ENCODE peak calls at places on chromosomes 2 and 18, in ten cellular contexts. J is sigmoid colon, E is coronary artery, K is SJSA1, W is body of pancreas, L is transverse colon, U is RWPE1, T is H9, O is neuronal stem cell, B is tibial artery. Y is an unnamed sample.

GRCh38 chr2:233487748-233488345 is 78.7 kb downstream of the USP40 start:
- DNase-seq in J (no peak), E (no peak), K (no peak), W (no peak), L (no peak), U (no peak), T (no peak), O (no peak), B (no peak), Y (no peak)

GRCh38 chr2:134508396-134508795 is 210.4 kb downstream of the TMEM163 start:
- DNase-seq in J (no peak), E (no peak), K (no peak), W (no peak), L (no peak), U (no peak), T (no peak), O (no peak), B (no peak), Y (no peak)

GRCh38 chr2:136206613-136207012 is 88.7 kb upstream of the CXCR4 start:
- DNase-seq in J (no peak), E (no peak), K (no peak), W (no peak), L (peak), U (no peak), T (no peak), O (no peak), B (no peak), Y (peak)

GRCh38 chr2:43737097-43737854 is 36.6 kb upstream of the DYNC2LI1 start:
- DNase-seq in J (no peak), E (peak), K (peak), W (no peak), L (no peak), U (peak), T (no peak), O (no peak), B (peak), Y (no peak)

GRCh38 chr2:121376851-121377250 is 91.8 kb upstream of the TFCP2L1 start:
- DNase-seq in J (no peak), E (no peak), K (peak), W (no peak), L (no peak), U (no peak), T (no peak), O (no peak), B (no peak), Y (no peak)

GRCh38 chr2:127035212-127035611 is 71.7 kb downstream of the BIN1 start:
- DNase-seq in J (peak), E (peak), K (no peak), W (no peak), L (no peak), U (no peak), T (no peak), O (no peak), B (no peak), Y (no peak)

GRCh38 chr2:169012812-169013627 is 18.1 kb downstream of the ABCB11 start:
- DNase-seq in J (no peak), E (no peak), K (peak), W (no peak), L (no peak), U (no peak), T (no peak), O (no peak), B (no peak), Y (no peak)

GRCh38 chr18:240175-240574 is 27.7 kb downstream of the THOC1 start:
- DNase-seq in J (no peak), E (no peak), K (no peak), W (no peak), L (no peak), U (no peak), T (no peak), O (no peak), B (no peak), Y (no peak)

GRCh38 chr18:55419939-55420664 is 167.9 kb downstream of the TCF4 start:
- DNase-seq in J (no peak), E (no peak), K (peak), W (no peak), L (no peak), U (no peak), T (no peak), O (no peak), B (no peak), Y (no peak)

GRCh38 chr2:149598014-149598395 is 10.4 kb upstream of the MMADHC start:
- DNase-seq in J (no peak), E (no peak), K (no peak), W (no peak), L (no peak), U (no peak), T (no peak), O (no peak), B (no peak), Y (no peak)

GRCh38 chr2:232884549-232885263 is 14.6 kb downstream of the SNORC start:
- DNase-seq in J (no peak), E (no peak), K (no peak), W (no peak), L (no peak), U (no peak), T (no peak), O (no peak), B (no peak), Y (no peak)

GRCh38 chr2:172087191-172087779 is 2.0 kb downstream of the DLX1 start:
- DNase-seq in J (no peak), E (no peak), K (no peak), W (no peak), L (no peak), U (no peak), T (no peak), O (no peak), B (no peak), Y (no peak)

GRCh38 chr2:144086965-144087364 is 433.0 kb downstream of the ZEB2 start:
- DNase-seq in J (no peak), E (no peak), K (no peak), W (no peak), L (no peak), U (no peak), T (no peak), O (no peak), B (no peak), Y (no peak)

GRCh38 chr2:174794851-174795374 is 30.6 kb upstream of the CHRNA1 start:
- DNase-seq in J (no peak), E (no peak), K (no peak), W (no peak), L (no peak), U (no peak), T (no peak), O (no peak), B (no peak), Y (no peak)

GRCh38 chr18:304887-305529 is 37.2 kb upstream of the THOC1 start:
- DNase-seq in J (no peak), E (no peak), K (peak), W (no peak), L (no peak), U (no peak), T (no peak), O (no peak), B (no peak), Y (no peak)

GRCh38 chr18:9876867-9877654 is 8.7 kb upstream of the TXNDC2 start:
- DNase-seq in J (no peak), E (peak), K (peak), W (peak), L (no peak), U (peak), T (no peak), O (no peak), B (peak), Y (no peak)

GRCh38 chr2:181203412-181203811 is 223.0 kb downstream of the UBE2E3 start:
- DNase-seq in J (no peak), E (no peak), K (peak), W (no peak), L (no peak), U (peak), T (no peak), O (no peak), B (no peak), Y (no peak)

GRCh38 chr2:196703660-196704209 is 64.2 kb downstream of the CCDC150 start:
- DNase-seq in J (no peak), E (no peak), K (no peak), W (no peak), L (no peak), U (no peak), T (no peak), O (no peak), B (no peak), Y (no peak)

GRCh38 chr2:84640386-84640785 is 124.1 kb downstream of the DNAH6 start:
- DNase-seq in J (no peak), E (no peak), K (no peak), W (no peak), L (no peak), U (no peak), T (no peak), O (no peak), B (no peak), Y (no peak)

GRCh38 chr2:110713508-110714362 is 18.6 kb upstream of the ACOXL start:
- DNase-seq in J (no peak), E (no peak), K (no peak), W (no peak), L (no peak), U (peak), T (no peak), O (no peak), B (no peak), Y (no peak)

GRCh38 chr2:172525601-172526000 is 30.3 kb upstream of the PDK1 start:
- DNase-seq in J (no peak), E (no peak), K (no peak), W (no peak), L (no peak), U (no peak), T (no peak), O (no peak), B (no peak), Y (peak)

GRCh38 chr2:151241224-151241623 is 20.4 kb downstream of the RBM43 start:
- DNase-seq in J (no peak), E (no peak), K (no peak), W (no peak), L (no peak), U (no peak), T (no peak), O (no peak), B (no peak), Y (no peak)

GRCh38 chr2:220198911-220199310 is 571.5 kb downstream of the SLC4A3 start:
- DNase-seq in J (no peak), E (no peak), K (no peak), W (peak), L (no peak), U (peak), T (no peak), O (no peak), B (peak), Y (no peak)

GRCh38 chr2:132627542-132627941 is 42.5 kb downstream of the LYPD1 start:
- DNase-seq in J (no peak), E (no peak), K (no peak), W (no peak), L (no peak), U (peak), T (no peak), O (no peak), B (no peak), Y (no peak)

GRCh38 chr2:211766689-211767088 is 771.9 kb downstream of the ERBB4 start:
- DNase-seq in J (no peak), E (no peak), K (no peak), W (peak), L (peak), U (peak), T (peak), O (no peak), B (no peak), Y (no peak)

GRCh38 chr2:42064417-42064942 is 16.7 kb downstream of the PKDCC start:
- DNase-seq in J (no peak), E (no peak), K (peak), W (no peak), L (peak), U (no peak), T (no peak), O (no peak), B (no peak), Y (no peak)

GRCh38 chr2:202941771-202942170 is 29.7 kb downstream of the CARF start:
- DNase-seq in J (no peak), E (no peak), K (no peak), W (no peak), L (no peak), U (no peak), T (no peak), O (no peak), B (no peak), Y (no peak)

GRCh38 chr2:209426432-209426831 is 2.6 kb downstream of the MAP2 start:
- DNase-seq in J (no peak), E (no peak), K (no peak), W (peak), L (no peak), U (peak), T (peak), O (no peak), B (no peak), Y (no peak)

GRCh38 chr2:15579641-15580040 is 12.0 kb upstream of the DDX1 start:
- DNase-seq in J (no peak), E (no peak), K (no peak), W (no peak), L (no peak), U (no peak), T (peak), O (no peak), B (no peak), Y (no peak)

GRCh38 chr18:45503988-45504387 is 111.3 kb upstream of the SLC14A2 start:
- DNase-seq in J (no peak), E (no peak), K (peak), W (no peak), L (no peak), U (no peak), T (no peak), O (no peak), B (no peak), Y (no peak)

GRCh38 chr18:45493830-45494229 is 121.4 kb upstream of the SLC14A2 start:
- DNase-seq in J (no peak), E (no peak), K (no peak), W (no peak), L (no peak), U (no peak), T (no peak), O (no peak), B (no peak), Y (no peak)

GRCh38 chr18:45496746-45497145 is 118.5 kb upstream of the SLC14A2 start:
- DNase-seq in J (no peak), E (no peak), K (no peak), W (no peak), L (no peak), U (no peak), T (no peak), O (no peak), B (no peak), Y (no peak)

GRCh38 chr18:45497595-45498269 is 117.5 kb upstream of the SLC14A2 start:
- DNase-seq in J (no peak), E (no peak), K (no peak), W (no peak), L (no peak), U (no peak), T (no peak), O (no peak), B (no peak), Y (no peak)

GRCh38 chr18:45498270-45498625 is 117.0 kb upstream of the SLC14A2 start:
- DNase-seq in J (no peak), E (no peak), K (no peak), W (no peak), L (no peak), U (no peak), T (no peak), O (no peak), B (no peak), Y (no peak)
- H3K27ac ChIP-seq in J (no peak), E (no peak), K (no peak), W (no peak), L (no peak), U (no peak), T (no peak), O (no peak), B (no peak), Y (no peak)

GRCh38 chr2:3488768-3489448 is 30.4 kb downstream of the ADI1 start:
- DNase-seq in J (peak), E (no peak), K (no peak), W (peak), L (no peak), U (no peak), T (peak), O (no peak), B (no peak), Y (no peak)

GRCh38 chr2:3487931-3488554 is 31.3 kb downstream of the ADI1 start:
- DNase-seq in J (peak), E (no peak), K (no peak), W (no peak), L (no peak), U (no peak), T (peak), O (no peak), B (no peak), Y (no peak)

GRCh38 chr2:3491306-3491705 is 28.0 kb downstream of the ADI1 start:
- DNase-seq in J (no peak), E (peak), K (no peak), W (no peak), L (no peak), U (no peak), T (no peak), O (no peak), B (no peak), Y (no peak)

GRCh38 chr2:3490191-3491158 is 28.9 kb downstream of the ADI1 start:
- DNase-seq in J (peak), E (peak), K (peak), W (no peak), L (no peak), U (no peak), T (peak), O (no peak), B (no peak), Y (no peak)

DNA sequence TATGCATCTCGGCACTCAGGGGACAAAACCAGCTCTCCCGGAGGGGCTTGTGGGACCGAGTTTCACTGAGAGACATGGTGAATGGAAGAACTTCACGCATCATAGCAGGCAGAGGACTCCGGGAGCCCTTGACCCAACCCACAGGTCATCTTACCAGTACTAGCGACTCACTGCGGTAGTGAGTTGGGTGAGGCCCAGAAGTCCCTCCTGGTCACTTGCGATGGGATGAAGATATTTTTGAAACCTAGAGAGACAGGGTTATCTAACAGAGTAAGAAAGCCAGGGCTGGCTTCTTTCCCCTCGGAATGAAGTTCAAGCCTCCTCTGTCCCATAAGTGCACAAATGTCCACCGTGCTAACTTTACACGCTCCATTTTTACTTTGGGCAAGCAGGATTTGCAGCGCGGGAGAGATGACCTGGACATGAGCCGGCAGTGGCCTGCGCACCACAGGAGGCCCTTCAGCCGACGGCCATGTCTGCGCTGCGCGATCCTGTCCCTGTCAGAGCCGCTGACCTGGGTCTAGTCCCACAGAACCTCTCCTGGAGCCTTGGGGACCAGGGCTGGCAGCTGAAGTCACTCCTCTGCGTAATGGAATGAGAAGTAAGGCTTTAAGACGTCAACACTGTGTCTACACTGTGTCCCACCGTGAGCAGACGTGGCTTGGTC is 29.7 kb downstream of the ADI1 start:
- DNase-seq in J (no peak), E (no peak), K (no peak), W (no peak), L (no peak), U (no peak), T (peak), O (no peak), B (no peak), Y (no peak)
- H3K27ac ChIP-seq in J (no peak), E (no peak), K (no peak), W (no peak), L (no peak), U (peak), T (no peak), O (no peak), B (peak), Y (no peak)

DNA sequence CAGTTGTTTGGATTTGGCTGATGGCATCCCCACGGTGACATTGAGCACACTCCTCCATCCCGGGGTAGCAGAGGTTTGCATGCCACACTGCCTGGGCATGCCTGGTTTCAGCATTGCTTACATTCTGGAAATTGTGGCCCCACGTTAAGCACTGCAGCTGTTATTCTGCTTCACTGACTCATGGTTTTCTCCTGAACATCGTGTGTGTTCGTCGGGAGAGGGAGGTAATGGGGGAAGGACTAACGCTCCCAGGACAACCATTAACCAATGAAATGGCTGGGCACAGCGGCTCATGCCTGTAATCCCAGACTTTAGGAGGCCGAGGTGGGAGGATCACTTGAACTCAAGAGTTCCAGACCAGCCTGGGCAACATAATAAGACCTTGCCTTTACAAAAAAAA is 28.2 kb upstream of the YWHAQ start:
- DNase-seq in J (no peak), E (no peak), K (peak), W (no peak), L (no peak), U (peak), T (no peak), O (no peak), B (no peak), Y (no peak)
- H3K27ac ChIP-seq in J (no peak), E (no peak), K (peak), W (no peak), L (no peak), U (peak), T (no peak), O (no peak), B (no peak), Y (no peak)

GRCh38 chr2:147607379-147607778 is 237.4 kb upstream of the ACVR2A start:
- DNase-seq in J (no peak), E (no peak), K (no peak), W (no peak), L (no peak), U (no peak), T (no peak), O (no peak), B (no peak), Y (no peak)
- H3K27ac ChIP-seq in J (no peak), E (no peak), K (no peak), W (no peak), L (no peak), U (no peak), T (no peak), O (no peak), B (no peak), Y (no peak)

DNA sequence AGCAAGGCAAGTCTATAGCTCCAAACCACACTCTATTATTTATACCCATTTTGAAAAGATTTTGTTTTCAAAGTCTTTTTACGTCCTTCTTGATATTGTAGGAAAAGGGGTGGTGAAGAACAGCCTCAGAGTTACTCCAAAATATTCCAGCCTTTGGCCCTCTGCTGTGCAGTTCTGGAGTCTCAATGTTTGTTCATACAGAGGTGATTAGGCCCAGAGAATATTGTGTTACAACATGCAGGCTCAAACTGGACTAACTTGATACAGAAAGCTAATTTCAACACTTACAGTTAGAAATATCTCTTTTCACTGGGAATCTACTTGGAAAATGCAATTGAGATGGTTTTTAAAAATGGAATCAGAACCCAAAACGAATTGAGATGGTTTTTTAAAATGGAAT is 40.4 kb upstream of the SLC25A52 start:
- DNase-seq in J (no peak), E (no peak), K (no peak), W (no peak), L (no peak), U (no peak), T (no peak), O (no peak), B (no peak), Y (no peak)
- H3K27ac ChIP-seq in J (no peak), E (no peak), K (no peak), W (no peak), L (no peak), U (no peak), T (no peak), O (no peak), B (no peak), Y (no peak)

GRCh38 chr2:159086874-159087273 is 118.4 kb downstream of the TANC1 start:
- DNase-seq in J (no peak), E (no peak), K (no peak), W (no peak), L (no peak), U (no peak), T (no peak), O (no peak), B (no peak), Y (peak)
- H3K27ac ChIP-seq in J (peak), E (peak), K (no peak), W (no peak), L (no peak), U (no peak), T (no peak), O (no peak), B (no peak), Y (no peak)

DNA sequence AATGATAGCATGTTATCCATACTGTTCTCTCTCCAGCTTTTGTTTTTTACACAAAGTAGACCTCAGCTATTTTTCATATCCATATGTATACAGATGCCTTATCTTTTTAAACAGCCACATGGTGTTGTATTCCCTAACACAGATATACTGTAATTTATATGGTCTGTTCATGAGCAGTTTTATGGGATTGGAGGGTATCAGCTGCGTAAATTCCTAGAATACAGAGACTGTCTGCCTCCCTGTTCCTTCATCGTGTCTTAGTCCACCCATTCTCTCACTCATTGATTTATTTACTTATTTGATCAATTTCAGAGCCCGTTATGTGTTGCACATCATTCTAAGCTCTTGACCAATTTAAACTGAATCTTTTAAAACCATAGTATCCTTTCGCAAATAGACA is 80.6 kb downstream of the GATA6 start:
- DNase-seq in J (no peak), E (no peak), K (no peak), W (no peak), L (no peak), U (no peak), T (no peak), O (no peak), B (no peak), Y (no peak)
- H3K27ac ChIP-seq in J (no peak), E (no peak), K (no peak), W (no peak), L (peak), U (peak), T (no peak), O (no peak), B (no peak), Y (no peak)

GRCh38 chr2:226445216-226445861 is 354.3 kb downstream of the IRS1 start:
- DNase-seq in J (no peak), E (no peak), K (no peak), W (no peak), L (no peak), U (no peak), T (no peak), O (no peak), B (no peak), Y (no peak)
- H3K27ac ChIP-seq in J (no peak), E (no peak), K (no peak), W (no peak), L (no peak), U (no peak), T (no peak), O (no peak), B (no peak), Y (no peak)

Y was measured in DND-41.